ENCODE peak calls at places on chromosomes 1 and 21, in eight cellular contexts. T, A, H, P, M, R, C and J are unnamed samples.

GRCh38 chr1:202009326-202010031 is 908 bp upstream of the ELF3 start:
- DNase-seq in C (peak), A (peak), T (peak), P (peak), M (peak), R (peak), H (peak), J (no peak)

GRCh38 chr1:246275036-246275435 is 232.0 kb downstream of the SMYD3 start:
- DNase-seq in H (no peak), T (no peak), P (no peak), M (no peak), R (no peak), C (no peak), A (no peak), J (no peak)

GRCh38 chr21:35252831-35253230 is 203.7 kb upstream of the RUNX1 start:
- DNase-seq in P (no peak), T (no peak), C (no peak), M (peak), R (no peak), H (no peak), A (no peak), J (no peak)

GRCh38 chr1:33637846-33638440 is 165.5 kb downstream of the ZSCAN20 start:
- DNase-seq in T (no peak), P (no peak), M (no peak), C (no peak), H (no peak), A (no peak), R (no peak), J (no peak)

GRCh38 chr1:49364676-49365075 is 588.0 kb upstream of the BEND5 start:
- DNase-seq in A (no peak), T (no peak), M (peak), H (no peak), P (no peak), R (no peak), C (no peak), J (no peak)

GRCh38 chr1:162498442-162498785 is 796 bp downstream of the UHMK1 start:
- DNase-seq in T (no peak), R (no peak), A (no peak), H (no peak), C (no peak), P (no peak), M (peak), J (no peak)

GRCh38 chr21:26169061-26169610 is 1.4 kb downstream of the APP start:
- DNase-seq in R (peak), M (peak), H (peak), P (peak), C (no peak), T (no peak), A (no peak), J (no peak)

GRCh38 chr1:26114165-26114927 is 2.7 kb downstream of the PDIK1L start:
- DNase-seq in R (no peak), T (no peak), M (no peak), A (no peak), H (no peak), C (no peak), P (no peak), J (no peak)

GRCh38 chr1:8911416-8912309 is 33.2 kb upstream of the ENO1 start:
- DNase-seq in M (no peak), P (no peak), C (no peak), R (no peak), T (no peak), A (no peak), H (no peak), J (no peak)

GRCh38 chr1:145960468-145961108 is 2.8 kb upstream of the LIX1L start:
- DNase-seq in C (no peak), H (peak), T (peak), A (no peak), R (peak), M (peak), P (peak), J (no peak)

GRCh38 chr1:41378999-41379740 is 17.9 kb downstream of the FOXO6 start:
- DNase-seq in P (no peak), M (no peak), H (no peak), C (no peak), T (no peak), A (no peak), R (no peak), J (no peak)

GRCh38 chr1:11337536-11338350 is 64.7 kb downstream of the UBIAD1 start:
- DNase-seq in A (no peak), P (peak), T (no peak), C (no peak), R (peak), H (peak), M (peak), J (no peak)

GRCh38 chr1:53430256-53430655 is 28.9 kb upstream of the DMRTB1 start:
- DNase-seq in A (no peak), R (no peak), T (no peak), M (peak), C (no peak), P (no peak), H (no peak), J (no peak)

GRCh38 chr1:53430779-53431178 is 28.4 kb upstream of the DMRTB1 start:
- DNase-seq in T (no peak), A (no peak), P (no peak), R (no peak), M (no peak), C (no peak), H (no peak), J (no peak)

GRCh38 chr1:53435151-53435550 is 24.0 kb upstream of the DMRTB1 start:
- DNase-seq in C (no peak), R (no peak), P (no peak), H (no peak), A (no peak), T (no peak), M (no peak), J (no peak)

GRCh38 chr1:53431725-53432306 is 27.4 kb upstream of the DMRTB1 start:
- DNase-seq in H (no peak), A (no peak), P (no peak), R (no peak), T (no peak), M (no peak), C (no peak), J (no peak)

DNA sequence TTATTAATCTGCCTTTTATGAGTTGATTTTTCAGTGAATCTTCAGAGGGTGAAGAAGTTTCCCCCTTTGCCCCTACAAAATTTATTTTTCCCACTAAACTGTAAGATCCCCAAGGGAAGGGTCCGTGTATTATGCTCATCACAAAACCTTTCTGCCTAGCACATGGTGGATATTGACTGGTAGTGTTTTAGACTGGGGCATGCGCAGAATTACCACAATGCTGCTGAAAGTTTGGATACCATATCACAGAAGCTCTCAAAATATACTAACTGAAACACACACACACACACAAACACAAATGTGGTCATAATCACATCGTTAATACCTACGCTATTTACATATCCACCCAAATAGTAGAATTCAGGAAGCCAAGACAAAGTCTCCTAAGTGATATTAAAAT is 28.0 kb upstream of the DMRTB1 start:
- DNase-seq in R (no peak), C (no peak), M (no peak), A (no peak), T (no peak), H (no peak), P (no peak), J (no peak)
- TF ChIP-seq CTCF in R (no peak), C (no peak), M (no peak), A (no peak), T (no peak), H (no peak), P (no peak), J (no peak)

DNA sequence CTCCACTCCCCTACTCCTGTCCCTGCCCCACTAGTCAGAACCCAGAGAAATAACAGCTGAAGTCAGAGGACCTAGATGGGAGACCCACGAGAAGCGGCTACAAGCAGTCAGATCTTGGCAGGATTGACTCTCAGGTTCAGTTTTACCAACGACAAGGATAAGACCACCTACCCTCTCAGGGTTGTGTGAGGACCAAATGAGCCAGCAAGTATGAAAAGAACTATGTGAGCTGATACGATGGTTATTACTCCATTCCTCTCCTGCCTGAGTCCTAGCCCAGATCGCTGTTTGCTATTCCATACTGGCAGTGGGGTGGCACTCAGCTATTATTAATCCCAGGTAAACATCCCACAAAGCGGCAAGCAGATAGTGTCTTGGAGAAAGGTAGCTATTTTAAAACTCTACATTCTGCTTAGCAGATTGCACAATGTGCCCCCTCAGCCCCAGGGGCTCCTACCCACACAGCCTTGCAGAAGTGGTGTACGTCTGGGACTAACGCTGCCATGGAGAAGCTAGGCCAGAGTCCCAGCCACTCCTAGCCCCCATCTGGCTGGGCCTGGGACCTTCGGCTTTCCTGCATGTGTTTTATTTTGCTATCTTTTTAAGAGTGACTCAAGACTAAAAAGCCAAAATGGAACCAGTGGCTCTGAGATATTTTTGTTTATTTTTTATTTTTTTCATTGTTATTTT is 58.9 kb downstream of the CD46 start:
- DNase-seq in P (no peak), T (no peak), H (no peak), R (no peak), M (no peak), C (no peak), A (no peak), J (no peak)
- H3K4me3 ChIP-seq in P (no peak), T (peak), H (no peak), R (no peak), M (no peak), C (no peak), A (no peak), J (no peak)

GRCh38 chr1:238953448-238953847 is 432.9 kb upstream of the CHRM3 start:
- DNase-seq in A (no peak), T (no peak), C (no peak), P (no peak), H (no peak), M (peak), R (no peak), J (no peak)
- TF ChIP-seq CTCF in A (no peak), T (no peak), C (no peak), P (no peak), H (no peak), M (peak), R (no peak), J (peak)

DNA sequence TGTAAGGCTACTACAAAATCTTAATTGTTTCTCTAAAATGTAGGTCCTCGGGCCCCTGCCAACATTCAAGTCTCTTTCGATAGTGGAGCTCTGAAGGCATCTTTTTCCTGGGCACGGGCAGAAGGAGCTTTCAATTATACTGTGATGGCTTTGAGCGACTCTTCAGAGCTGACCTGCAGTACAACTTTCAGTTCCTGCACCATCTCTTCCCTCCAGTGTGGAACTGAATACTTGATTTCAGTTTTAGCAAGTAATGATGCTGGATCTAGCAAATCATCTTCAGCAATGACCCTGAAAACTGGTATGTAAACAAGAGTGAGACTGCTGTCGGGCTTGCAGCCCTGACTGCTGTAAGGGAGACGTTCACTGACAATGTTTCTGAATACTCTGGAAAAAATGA is 9.6 kb downstream of the FNDC7 start:
- DNase-seq in C (no peak), P (no peak), M (no peak), T (no peak), R (no peak), H (no peak), A (no peak), J (no peak)
- H3K4me3 ChIP-seq in C (peak), P (no peak), M (no peak), T (no peak), R (no peak), H (no peak), A (no peak), J (no peak)

DNA sequence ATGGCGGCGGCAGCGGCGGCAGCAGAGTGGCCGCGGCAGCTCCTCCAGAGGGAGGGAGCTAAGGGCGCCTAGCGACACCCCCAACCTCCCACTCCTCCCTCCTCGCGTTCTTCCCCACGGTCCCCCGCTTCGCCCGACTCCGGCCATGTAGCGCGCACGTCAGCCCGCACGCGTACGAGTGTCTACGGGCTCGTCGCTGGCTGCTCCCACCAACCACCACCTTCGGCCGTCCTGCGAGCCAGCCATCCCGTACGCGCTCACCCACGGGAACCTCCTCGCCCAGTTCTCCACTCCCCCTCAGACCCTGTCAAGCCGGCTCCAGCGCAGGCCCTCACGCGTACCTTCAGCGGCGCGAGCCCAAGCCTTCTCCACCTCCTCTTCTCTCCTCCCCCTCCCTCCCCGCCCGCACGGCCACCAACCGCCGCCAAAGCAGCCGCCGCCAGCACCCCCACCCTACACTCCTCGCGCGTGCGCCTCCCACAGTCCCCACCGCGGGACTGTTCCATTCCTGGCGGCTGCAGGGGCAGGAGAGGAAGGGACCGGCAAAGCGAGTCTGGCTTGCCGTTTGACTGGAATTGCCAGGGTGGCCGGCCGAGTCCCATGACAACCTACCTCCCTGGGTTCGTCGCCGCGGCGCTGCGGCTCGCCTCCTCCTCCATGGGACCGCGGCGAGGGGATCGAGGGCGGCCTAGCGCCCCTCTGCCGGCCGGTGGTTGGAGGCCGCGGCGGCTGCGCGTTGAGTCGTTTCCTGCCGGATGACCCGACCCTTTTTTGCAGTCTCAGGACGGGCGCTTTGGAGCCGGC is at the start of the genes DAP3 and YY1AP1:
- DNase-seq in R (peak), P (peak), T (peak), C (peak), H (peak), A (peak), M (peak), J (no peak)
- TF ChIP-seq CTCF in R (no peak), P (peak), T (peak), C (no peak), H (no peak), A (no peak), M (no peak), J (no peak)